ENCODE peak calls at places on chromosomes 11 and 22, in nine cellular contexts. One of them, this sample, is unnamed.

GRCh38 chr11:13928566-13929251 is 33.8 kb upstream of the SPON1 start:
- DNase-seq in left lung: no peak
- DNase-seq in mesenchymal stem cell: peak
- DNase-seq in colonic mucosa: no peak
- DNase-seq in body of pancreas: no peak
- DNase-seq in spleen: no peak
- DNase-seq in CD8-positive, alpha-beta memory T cell: no peak
- DNase-seq in GM23248: peak
- DNase-seq in HCT116: no peak
- DNase-seq in this sample: peak

GRCh38 chr11:133522344-133522743 is 10.0 kb downstream of the OPCML start:
- DNase-seq in spleen: no peak
- DNase-seq in left lung: no peak
- DNase-seq in mesenchymal stem cell: no peak
- DNase-seq in HCT116: no peak
- DNase-seq in body of pancreas: no peak
- DNase-seq in GM23248: no peak
- DNase-seq in colonic mucosa: no peak
- DNase-seq in CD8-positive, alpha-beta memory T cell: no peak
- DNase-seq in this sample: no peak

GRCh38 chr22:27801197-27801615 is 350 bp downstream of the MN1 start:
- DNase-seq in GM23248: peak
- DNase-seq in CD8-positive, alpha-beta memory T cell: no peak
- DNase-seq in mesenchymal stem cell: peak
- DNase-seq in colonic mucosa: no peak
- DNase-seq in HCT116: no peak
- DNase-seq in spleen: no peak
- DNase-seq in left lung: no peak
- DNase-seq in body of pancreas: peak
- DNase-seq in this sample: peak

GRCh38 chr22:39598017-39598965 is 27.7 kb downstream of the CACNA1I start:
- DNase-seq in HCT116: peak
- DNase-seq in left lung: peak
- DNase-seq in GM23248: peak
- DNase-seq in spleen: peak
- DNase-seq in body of pancreas: peak
- DNase-seq in colonic mucosa: peak
- DNase-seq in mesenchymal stem cell: peak
- DNase-seq in CD8-positive, alpha-beta memory T cell: peak
- DNase-seq in this sample: no peak

GRCh38 chr11:93574821-93575220 is 31.6 kb upstream of the SMCO4 start:
- DNase-seq in CD8-positive, alpha-beta memory T cell: no peak
- DNase-seq in HCT116: no peak
- DNase-seq in left lung: no peak
- DNase-seq in spleen: no peak
- DNase-seq in mesenchymal stem cell: no peak
- DNase-seq in GM23248: no peak
- DNase-seq in colonic mucosa: no peak
- DNase-seq in body of pancreas: no peak
- DNase-seq in this sample: no peak

GRCh38 chr11:110856993-110857812 is 145.0 kb upstream of the ARHGAP20 start:
- DNase-seq in spleen: no peak
- DNase-seq in body of pancreas: no peak
- DNase-seq in CD8-positive, alpha-beta memory T cell: no peak
- DNase-seq in mesenchymal stem cell: no peak
- DNase-seq in GM23248: peak
- DNase-seq in left lung: no peak
- DNase-seq in HCT116: no peak
- DNase-seq in colonic mucosa: no peak
- DNase-seq in this sample: no peak

GRCh38 chr11:66886671-66887221 is 29.9 kb downstream of the LRFN4 start:
- DNase-seq in mesenchymal stem cell: no peak
- DNase-seq in HCT116: peak
- DNase-seq in left lung: no peak
- DNase-seq in GM23248: peak
- DNase-seq in CD8-positive, alpha-beta memory T cell: no peak
- DNase-seq in colonic mucosa: no peak
- DNase-seq in body of pancreas: no peak
- DNase-seq in spleen: no peak
- DNase-seq in this sample: no peak

GRCh38 chr11:77868744-77869143 is 47.8 kb downstream of the AAMDC start:
- DNase-seq in spleen: no peak
- DNase-seq in CD8-positive, alpha-beta memory T cell: no peak
- DNase-seq in colonic mucosa: no peak
- DNase-seq in left lung: no peak
- DNase-seq in mesenchymal stem cell: no peak
- DNase-seq in GM23248: no peak
- DNase-seq in HCT116: no peak
- DNase-seq in body of pancreas: no peak
- DNase-seq in this sample: no peak

GRCh38 chr11:116701297-116701801 is 71.4 kb downstream of the BUD13 start:
- DNase-seq in CD8-positive, alpha-beta memory T cell: no peak
- DNase-seq in HCT116: no peak
- DNase-seq in GM23248: no peak
- DNase-seq in spleen: peak
- DNase-seq in left lung: no peak
- DNase-seq in mesenchymal stem cell: no peak
- DNase-seq in body of pancreas: no peak
- DNase-seq in colonic mucosa: no peak
- DNase-seq in this sample: no peak

GRCh38 chr11:3074912-3075589 is 17.8 kb upstream of the CARS1 start:
- DNase-seq in GM23248: no peak
- DNase-seq in CD8-positive, alpha-beta memory T cell: no peak
- DNase-seq in HCT116: no peak
- DNase-seq in mesenchymal stem cell: no peak
- DNase-seq in body of pancreas: peak
- DNase-seq in spleen: no peak
- DNase-seq in colonic mucosa: peak
- DNase-seq in left lung: no peak
- DNase-seq in this sample: no peak

GRCh38 chr11:69909561-69910518 is 90.6 kb upstream of the FGF3 start:
- DNase-seq in spleen: peak
- DNase-seq in HCT116: no peak
- DNase-seq in CD8-positive, alpha-beta memory T cell: no peak
- DNase-seq in mesenchymal stem cell: no peak
- DNase-seq in colonic mucosa: no peak
- DNase-seq in GM23248: peak
- DNase-seq in left lung: peak
- DNase-seq in body of pancreas: no peak
- DNase-seq in this sample: no peak

GRCh38 chr22:19556963-19557545 is 32.8 kb upstream of the CLDN5 start:
- DNase-seq in HCT116: no peak
- DNase-seq in mesenchymal stem cell: no peak
- DNase-seq in CD8-positive, alpha-beta memory T cell: no peak
- DNase-seq in spleen: no peak
- DNase-seq in left lung: no peak
- DNase-seq in GM23248: no peak
- DNase-seq in body of pancreas: no peak
- DNase-seq in colonic mucosa: no peak
- DNase-seq in this sample: no peak

GRCh38 chr11:134418119-134418840 is 6.2 kb upstream of the B3GAT1 start:
- DNase-seq in colonic mucosa: no peak
- DNase-seq in spleen: peak
- DNase-seq in HCT116: no peak
- DNase-seq in CD8-positive, alpha-beta memory T cell: no peak
- DNase-seq in mesenchymal stem cell: no peak
- DNase-seq in body of pancreas: peak
- DNase-seq in GM23248: peak
- DNase-seq in left lung: no peak
- DNase-seq in this sample: no peak

GRCh38 chr11:72308226-72309073 is 64.5 kb upstream of the PHOX2A start:
- DNase-seq in left lung: no peak
- DNase-seq in mesenchymal stem cell: peak
- DNase-seq in body of pancreas: peak
- DNase-seq in colonic mucosa: no peak
- DNase-seq in GM23248: peak
- DNase-seq in CD8-positive, alpha-beta memory T cell: no peak
- DNase-seq in spleen: no peak
- DNase-seq in HCT116: no peak
- DNase-seq in this sample: peak

GRCh38 chr11:100774132-100774531 is 87.0 kb downstream of the ARHGAP42 start:
- DNase-seq in colonic mucosa: peak
- DNase-seq in CD8-positive, alpha-beta memory T cell: no peak
- DNase-seq in body of pancreas: no peak
- DNase-seq in spleen: no peak
- DNase-seq in HCT116: no peak
- DNase-seq in mesenchymal stem cell: no peak
- DNase-seq in GM23248: no peak
- DNase-seq in left lung: no peak
- DNase-seq in this sample: no peak

GRCh38 chr11:88535916-88536547 is 198.5 kb upstream of the CTSC start:
- DNase-seq in colonic mucosa: no peak
- DNase-seq in body of pancreas: no peak
- DNase-seq in mesenchymal stem cell: peak
- DNase-seq in spleen: no peak
- DNase-seq in left lung: no peak
- DNase-seq in CD8-positive, alpha-beta memory T cell: no peak
- DNase-seq in HCT116: peak
- DNase-seq in GM23248: peak
- DNase-seq in this sample: no peak

GRCh38 chr11:104899226-104899625 is 966 bp upstream of the CASP12 start:
- DNase-seq in GM23248: no peak
- DNase-seq in CD8-positive, alpha-beta memory T cell: no peak
- DNase-seq in colonic mucosa: no peak
- DNase-seq in HCT116: no peak
- DNase-seq in spleen: no peak
- DNase-seq in body of pancreas: no peak
- DNase-seq in left lung: no peak
- DNase-seq in mesenchymal stem cell: no peak
- DNase-seq in this sample: no peak

DNA sequence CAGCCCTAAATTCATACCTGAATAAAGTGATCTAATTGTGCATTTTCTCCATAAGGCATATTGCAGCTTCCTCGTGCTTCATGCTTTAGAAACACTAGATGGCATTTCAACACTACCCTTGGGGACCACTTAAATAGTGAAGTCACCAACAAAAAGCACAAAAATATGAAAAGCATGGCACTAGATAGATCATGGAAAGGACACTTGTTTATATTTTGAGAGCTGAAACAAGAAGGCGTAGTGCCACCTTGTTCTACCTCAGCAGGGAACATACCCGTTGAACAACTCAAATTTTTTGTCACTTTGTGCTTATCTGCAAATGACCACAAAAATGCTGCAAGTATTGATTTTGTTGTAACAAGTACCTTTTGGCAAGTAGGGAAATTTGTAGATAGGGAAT is 8.6 kb downstream of the TBCEL start:
- DNase-seq in CD8-positive, alpha-beta memory T cell: no peak
- DNase-seq in colonic mucosa: no peak
- DNase-seq in HCT116: no peak
- DNase-seq in spleen: no peak
- DNase-seq in left lung: no peak
- DNase-seq in GM23248: no peak
- DNase-seq in body of pancreas: no peak
- DNase-seq in mesenchymal stem cell: no peak
- DNase-seq in this sample: no peak
- H3K27ac ChIP-seq in CD8-positive, alpha-beta memory T cell: no peak
- H3K27ac ChIP-seq in colonic mucosa: no peak
- H3K27ac ChIP-seq in HCT116: no peak
- H3K27ac ChIP-seq in spleen: no peak
- H3K27ac ChIP-seq in left lung: no peak
- H3K27ac ChIP-seq in GM23248: no peak
- H3K27ac ChIP-seq in body of pancreas: peak
- H3K27ac ChIP-seq in mesenchymal stem cell: no peak
- H3K27ac ChIP-seq in this sample: no peak

GRCh38 chr11:74849525-74850391 is 99.1 kb downstream of the XRRA1 start:
- DNase-seq in GM23248: peak
- DNase-seq in CD8-positive, alpha-beta memory T cell: no peak
- DNase-seq in left lung: no peak
- DNase-seq in spleen: no peak
- DNase-seq in HCT116: no peak
- DNase-seq in body of pancreas: no peak
- DNase-seq in mesenchymal stem cell: peak
- DNase-seq in colonic mucosa: no peak
- DNase-seq in this sample: no peak
- H3K4me3 ChIP-seq in GM23248: peak
- H3K4me3 ChIP-seq in CD8-positive, alpha-beta memory T cell: no peak
- H3K4me3 ChIP-seq in left lung: no peak
- H3K4me3 ChIP-seq in spleen: no peak
- H3K4me3 ChIP-seq in HCT116: no peak
- H3K4me3 ChIP-seq in body of pancreas: no peak
- H3K4me3 ChIP-seq in mesenchymal stem cell: no peak
- H3K4me3 ChIP-seq in colonic mucosa: no peak
- H3K4me3 ChIP-seq in this sample: no peak

GRCh38 chr11:108698844-108699642 is 34.2 kb downstream of the DDX10 start:
- DNase-seq in colonic mucosa: no peak
- DNase-seq in body of pancreas: no peak
- DNase-seq in CD8-positive, alpha-beta memory T cell: no peak
- DNase-seq in HCT116: no peak
- DNase-seq in mesenchymal stem cell: no peak
- DNase-seq in left lung: no peak
- DNase-seq in GM23248: peak
- DNase-seq in spleen: no peak
- DNase-seq in this sample: no peak

GRCh38 chr11:108697872-108698473 is 33.1 kb downstream of the DDX10 start:
- DNase-seq in mesenchymal stem cell: peak
- DNase-seq in CD8-positive, alpha-beta memory T cell: no peak
- DNase-seq in left lung: peak
- DNase-seq in colonic mucosa: peak
- DNase-seq in spleen: no peak
- DNase-seq in body of pancreas: peak
- DNase-seq in HCT116: peak
- DNase-seq in GM23248: peak
- DNase-seq in this sample: peak

DNA sequence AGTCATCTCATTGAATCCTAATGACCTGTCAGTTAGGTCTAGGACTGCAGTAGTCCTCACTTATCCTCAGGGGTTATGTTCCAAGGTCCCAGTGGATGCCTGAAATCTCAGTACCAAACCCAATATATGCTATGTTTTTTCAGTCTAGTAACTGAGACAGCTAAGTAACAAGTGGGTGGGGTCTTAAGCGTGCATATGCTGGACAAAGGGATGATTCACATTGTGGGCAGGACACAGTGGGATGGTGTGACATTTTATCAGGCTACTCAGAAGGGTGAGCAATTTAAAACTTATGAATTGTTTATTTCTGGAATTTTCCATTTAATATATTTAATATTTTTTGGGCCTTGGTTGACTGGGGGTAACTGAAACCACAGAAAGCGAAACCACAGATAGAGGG is 29.0 kb downstream of the DDX10 start:
- DNase-seq in mesenchymal stem cell: peak
- DNase-seq in body of pancreas: no peak
- DNase-seq in HCT116: no peak
- DNase-seq in CD8-positive, alpha-beta memory T cell: no peak
- DNase-seq in left lung: no peak
- DNase-seq in colonic mucosa: no peak
- DNase-seq in GM23248: peak
- DNase-seq in spleen: no peak
- DNase-seq in this sample: no peak
- H3K27ac ChIP-seq in mesenchymal stem cell: no peak
- H3K27ac ChIP-seq in body of pancreas: no peak
- H3K27ac ChIP-seq in HCT116: no peak
- H3K27ac ChIP-seq in CD8-positive, alpha-beta memory T cell: no peak
- H3K27ac ChIP-seq in left lung: no peak
- H3K27ac ChIP-seq in colonic mucosa: no peak
- H3K27ac ChIP-seq in GM23248: peak
- H3K27ac ChIP-seq in spleen: no peak
- H3K27ac ChIP-seq in this sample: no peak

DNA sequence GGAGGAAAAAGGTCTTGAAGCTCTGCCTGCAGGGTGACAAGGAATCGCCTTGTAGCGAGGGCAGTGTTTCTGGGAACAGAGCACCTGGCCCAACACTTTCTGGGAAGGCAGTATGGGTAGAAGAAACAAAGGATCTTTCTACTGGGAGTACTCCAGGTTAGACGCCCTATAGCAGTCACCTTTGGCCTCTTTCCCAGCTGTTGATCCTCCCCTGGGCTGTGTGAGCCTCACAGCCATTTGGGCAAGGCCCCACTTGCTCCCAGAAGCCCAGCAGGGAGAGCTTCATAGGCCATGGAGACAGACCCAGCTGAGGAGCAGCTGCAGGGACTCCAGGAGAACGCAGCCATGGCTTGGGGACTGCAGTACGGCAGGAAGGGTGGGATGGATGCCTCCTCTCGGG is 1.2 kb downstream of the SLCO2B1 start:
- DNase-seq in GM23248: no peak
- DNase-seq in colonic mucosa: peak
- DNase-seq in left lung: no peak
- DNase-seq in spleen: no peak
- DNase-seq in mesenchymal stem cell: no peak
- DNase-seq in CD8-positive, alpha-beta memory T cell: no peak
- DNase-seq in HCT116: no peak
- DNase-seq in body of pancreas: peak
- DNase-seq in this sample: no peak
- H3K4me3 ChIP-seq in GM23248: no peak
- H3K4me3 ChIP-seq in colonic mucosa: peak
- H3K4me3 ChIP-seq in left lung: peak
- H3K4me3 ChIP-seq in spleen: peak
- H3K4me3 ChIP-seq in mesenchymal stem cell: peak
- H3K4me3 ChIP-seq in CD8-positive, alpha-beta memory T cell: no peak
- H3K4me3 ChIP-seq in HCT116: no peak
- H3K4me3 ChIP-seq in body of pancreas: peak
- H3K4me3 ChIP-seq in this sample: no peak